ENCODE peak calls at places on chromosome 2, in ten cellular contexts. B is thoracic aorta, T is IMR-90, X is esophagus muscularis mucosa, Q is B cell, I is neural progenitor cell, O is foreskin fibroblast, P is tibial artery, E is Calu3, L is cardiac fibroblast. F is an unnamed sample.

GRCh38 chr2:20378891-20379519 is 28.4 kb upstream of the PUM2 start:
- DNase-seq in P (peak; percentile 84), E (peak; percentile 83), L (peak; percentile 94), O (peak; percentile 95), I (peak; percentile 86), B (peak; percentile 60), T (peak; percentile 86), Q (no peak), X (peak; percentile 94), F (peak; percentile 75)

GRCh38 chr2:60510713-60511112 is 42.7 kb downstream of the BCL11A start:
- DNase-seq in X (no peak), B (no peak), L (no peak), O (no peak), I (no peak), P (no peak), T (no peak), E (no peak), Q (no peak), F (no peak)

GRCh38 chr2:85698184-85698879 is 4.2 kb downstream of the GNLY start:
- DNase-seq in I (no peak), E (no peak), Q (no peak), B (no peak), X (no peak), L (no peak), P (no peak), O (no peak), T (no peak), F (no peak)

GRCh38 chr2:73085691-73086090 is 14.2 kb upstream of the SFXN5 start:
- DNase-seq in P (peak; percentile 89), X (peak; percentile 97), Q (peak; percentile 79), I (peak; percentile 91), L (peak; percentile 79), E (peak; percentile 88), O (peak; percentile 88), T (peak; percentile 63), B (peak; percentile 80), F (peak; percentile 87)

GRCh38 chr2:156385242-156385641 is 50.9 kb upstream of the GPD2 start:
- DNase-seq in Q (no peak), O (no peak), L (no peak), T (no peak), I (no peak), P (no peak), B (no peak), E (no peak), X (no peak), F (no peak)

GRCh38 chr2:45674035-45674791 is 22.7 kb downstream of the PRKCE start:
- DNase-seq in X (no peak), B (no peak), P (no peak), E (no peak), O (peak; percentile 30), L (peak; percentile 10), I (no peak), Q (no peak), T (peak; percentile 42), F (no peak)

GRCh38 chr2:154697422-154698237 is 865 bp upstream of the KCNJ3 start:
- DNase-seq in L (no peak), P (peak; percentile 22), O (peak; percentile 43), Q (no peak), X (no peak), B (no peak), T (no peak), E (peak; percentile 35), I (peak; percentile 83), F (peak; percentile 36)

GRCh38 chr2:182784777-182785176 is 68.7 kb downstream of the DNAJC10 start:
- DNase-seq in B (no peak), L (peak; percentile 61), T (peak; percentile 60), E (no peak), P (no peak), I (peak; percentile 44), Q (no peak), X (no peak), O (peak; percentile 58), F (no peak)

GRCh38 chr2:178962152-178962551 is 87.8 kb downstream of the CCDC141 start:
- DNase-seq in L (no peak), B (no peak), X (no peak), Q (no peak), I (no peak), P (no peak), O (no peak), E (no peak), T (no peak), F (no peak)

GRCh38 chr2:146143971-146144370 is 1624.1 kb upstream of the ZEB2 start:
- DNase-seq in X (no peak), E (no peak), B (no peak), O (peak; percentile 18), I (no peak), P (no peak), L (no peak), T (peak; percentile 33), Q (no peak), F (no peak)

GRCh38 chr2:98903767-98904485 is 32.1 kb downstream of the CRACDL start:
- DNase-seq in L (no peak), I (no peak), T (no peak), O (no peak), E (no peak), Q (no peak), B (no peak), P (no peak), X (peak; percentile 82), F (no peak)

GRCh38 chr2:121858406-121858805 is 103.0 kb downstream of the TSN start:
- DNase-seq in T (peak; percentile 47), X (no peak), B (no peak), Q (no peak), P (no peak), O (peak; percentile 40), I (no peak), E (no peak), L (no peak), F (no peak)

GRCh38 chr2:88735853-88736252 is 44.4 kb downstream of the RPIA start:
- DNase-seq in P (no peak), T (no peak), B (no peak), Q (no peak), O (peak; percentile 20), E (peak; percentile 15), I (no peak), L (no peak), X (no peak), F (no peak)

DNA sequence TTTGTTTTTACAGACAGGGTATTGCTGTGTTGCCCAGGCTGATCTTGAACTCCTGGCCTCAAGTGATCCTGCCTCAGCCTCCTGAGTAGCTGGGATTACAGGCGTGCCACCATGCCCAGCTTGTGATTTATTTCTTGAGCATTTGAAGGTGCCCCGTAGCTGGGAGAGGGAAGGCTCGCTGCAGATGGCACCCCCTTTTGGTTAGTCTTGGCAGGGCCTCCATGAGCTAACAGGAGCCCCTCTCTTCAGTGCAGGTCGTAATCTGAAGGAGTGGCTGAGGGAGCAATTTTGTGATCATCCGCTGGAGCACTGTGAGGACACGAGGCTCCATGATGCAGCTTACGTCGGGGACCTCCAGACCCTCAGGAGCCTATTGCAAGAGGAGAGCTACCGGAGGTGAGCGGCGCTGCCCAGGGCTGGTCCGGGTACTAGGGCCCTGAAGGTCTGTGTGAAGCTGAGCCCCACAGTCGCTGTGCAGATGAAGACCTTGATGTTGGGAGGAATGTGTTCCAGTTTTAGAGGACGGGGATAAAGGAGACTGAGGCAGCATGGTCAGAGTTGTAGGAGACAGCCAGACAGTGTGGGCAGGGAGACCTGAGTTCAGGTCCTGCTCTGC is 6.7 kb downstream of the ASB1 start:
- DNase-seq in P (no peak), O (no peak), B (no peak), E (no peak), I (no peak), Q (no peak), T (no peak), L (no peak), X (no peak), F (no peak)
- TF ChIP-seq CTCF in P (no peak), O (no peak), B (no peak), E (no peak), I (peak; percentile 22), Q (no peak), T (no peak), L (no peak), X (no peak), F (no peak)

DNA sequence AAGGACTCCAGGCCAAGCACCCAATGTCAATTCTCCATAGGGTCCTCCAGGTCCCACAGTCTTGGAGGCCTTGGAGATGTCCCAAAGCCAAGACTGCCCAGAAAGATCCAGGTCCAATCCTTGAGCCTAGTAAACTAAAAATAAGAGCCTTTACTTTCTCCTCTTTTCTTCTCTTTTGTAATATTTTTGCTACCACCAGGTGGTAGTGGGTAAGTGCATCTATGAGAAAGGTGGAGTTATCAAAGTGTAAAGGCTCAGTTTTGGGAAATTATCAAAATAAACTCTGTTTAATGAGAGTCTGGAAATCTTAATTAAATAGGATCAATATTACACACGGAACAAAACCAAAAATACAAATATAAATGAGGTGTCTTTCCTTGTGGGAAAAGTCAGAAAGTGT is 276.4 kb downstream of the ALK start:
- DNase-seq in I (no peak), Q (no peak), O (no peak), X (no peak), P (no peak), B (no peak), L (no peak), E (no peak), T (no peak), F (no peak)
- TF ChIP-seq CTCF in I (no peak), Q (no peak), O (no peak), X (no peak), P (no peak), B (no peak), L (peak; percentile 7), E (no peak), T (no peak), F (peak; percentile 18)

DNA sequence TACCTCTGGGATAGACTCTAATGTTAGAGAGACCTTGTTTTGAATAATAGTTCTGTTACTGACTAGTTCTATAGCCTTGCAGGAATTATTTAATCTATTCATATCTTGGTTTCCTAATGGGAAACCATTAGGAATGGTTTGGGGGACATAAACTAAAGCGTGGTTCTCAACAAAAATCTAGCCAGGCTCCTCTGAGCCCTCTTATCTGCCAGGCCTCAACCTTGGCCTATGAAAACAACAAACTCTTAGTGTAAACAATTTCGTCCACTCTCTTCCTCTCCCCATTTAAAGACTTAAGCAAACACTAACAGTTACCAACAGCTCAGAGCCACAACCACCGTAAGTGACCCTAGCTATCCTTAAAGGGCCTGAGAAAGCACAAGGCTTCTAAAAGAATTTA is 10.6 kb upstream of the NBAS start:
- DNase-seq in L (no peak), P (no peak), B (no peak), Q (no peak), X (no peak), E (no peak), O (no peak), T (no peak), I (no peak), F (no peak)
- TF ChIP-seq CTCF in L (no peak), P (no peak), B (no peak), Q (no peak), X (no peak), E (no peak), O (no peak), T (no peak), I (no peak), F (no peak)

DNA sequence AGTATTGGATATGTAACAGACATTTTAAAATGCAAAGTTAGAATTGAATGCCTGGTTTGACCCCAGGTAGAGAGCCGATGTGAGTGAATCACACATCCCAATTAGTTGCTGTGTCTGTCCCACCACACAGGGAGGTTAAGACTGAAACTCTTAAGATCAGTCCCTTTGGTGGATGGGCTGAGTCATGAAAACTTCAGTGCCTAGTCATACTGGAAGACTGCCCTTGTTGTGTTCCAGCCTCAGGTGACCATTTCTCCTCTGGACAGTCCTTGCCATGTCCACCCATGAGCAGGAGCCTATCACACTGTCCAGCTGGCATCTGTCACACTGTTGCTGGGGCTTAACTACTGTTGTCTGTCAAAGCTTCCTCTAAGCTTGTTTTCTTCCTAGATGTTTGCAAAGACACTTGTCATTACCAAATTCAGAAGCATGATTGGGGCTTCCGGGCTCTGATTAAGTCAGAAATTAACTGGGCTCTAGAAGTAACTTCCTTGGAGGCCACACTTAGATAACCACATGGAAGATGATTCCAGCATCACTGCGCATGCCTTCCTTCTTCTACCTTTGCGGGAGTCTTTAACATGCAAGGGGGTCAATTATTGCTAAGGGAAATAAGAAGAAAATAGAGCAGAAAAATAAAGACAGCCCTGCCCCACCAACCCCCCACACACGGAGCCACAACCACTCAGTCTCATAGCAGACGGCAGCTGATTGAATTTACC is 21.3 kb downstream of the CYRIA start:
- DNase-seq in P (no peak), X (no peak), B (no peak), I (no peak), Q (no peak), T (peak; percentile 33), L (no peak), O (no peak), E (no peak), F (no peak)
- TF ChIP-seq CTCF in P (no peak), X (no peak), B (no peak), I (no peak), Q (no peak), T (no peak), L (no peak), O (no peak), E (no peak), F (no peak)

F was measured in endothelial cell.